ENCODE peak calls at places on chromosomes 6 and 20, in four cellular contexts. One of them, this sample, is unnamed.

GRCh38 chr20:45946149-45946970 is 11.9 kb downstream of the PCIF1 start:
- DNase-seq in body of pancreas: peak
- DNase-seq in activated T-cell treated with anti-CD3 and anti-CD28 coated beads, Interleukin-2, amount 50 U/mL, for 72 hours: no peak
- DNase-seq in AG20443: peak
- DNase-seq in this sample: no peak

GRCh38 chr20:45861157-45862075 is 4.0 kb downstream of the ZSWIM3 start:
- DNase-seq in body of pancreas: peak
- DNase-seq in activated T-cell treated with anti-CD3 and anti-CD28 coated beads, Interleukin-2, amount 50 U/mL, for 72 hours: no peak
- DNase-seq in AG20443: no peak
- DNase-seq in this sample: peak

GRCh38 chr6:82363368-82364086 is at the start of gene TPBG:
- DNase-seq in body of pancreas: peak
- DNase-seq in activated T-cell treated with anti-CD3 and anti-CD28 coated beads, Interleukin-2, amount 50 U/mL, for 72 hours: peak
- DNase-seq in AG20443: peak
- DNase-seq in this sample: peak

GRCh38 chr6:36368921-36369880 is 18.3 kb downstream of the ETV7 start:
- DNase-seq in body of pancreas: no peak
- DNase-seq in activated T-cell treated with anti-CD3 and anti-CD28 coated beads, Interleukin-2, amount 50 U/mL, for 72 hours: no peak
- DNase-seq in AG20443: peak
- DNase-seq in this sample: peak

GRCh38 chr6:149895702-149896310 is 2.1 kb downstream of the RAET1E start:
- DNase-seq in body of pancreas: peak
- DNase-seq in activated T-cell treated with anti-CD3 and anti-CD28 coated beads, Interleukin-2, amount 50 U/mL, for 72 hours: peak
- DNase-seq in AG20443: no peak
- DNase-seq in this sample: peak

GRCh38 chr20:14512856-14513255 is 175.4 kb upstream of the FLRT3 start:
- DNase-seq in body of pancreas: no peak
- DNase-seq in activated T-cell treated with anti-CD3 and anti-CD28 coated beads, Interleukin-2, amount 50 U/mL, for 72 hours: no peak
- DNase-seq in AG20443: no peak
- DNase-seq in this sample: no peak

GRCh38 chr20:62953167-62953838 is 794 bp downstream of the SLC17A9 start:
- DNase-seq in body of pancreas: no peak
- DNase-seq in activated T-cell treated with anti-CD3 and anti-CD28 coated beads, Interleukin-2, amount 50 U/mL, for 72 hours: no peak
- DNase-seq in AG20443: no peak
- DNase-seq in this sample: no peak

GRCh38 chr20:4108495-4109306 is 93.3 kb upstream of the RNF24 start:
- DNase-seq in body of pancreas: peak
- DNase-seq in activated T-cell treated with anti-CD3 and anti-CD28 coated beads, Interleukin-2, amount 50 U/mL, for 72 hours: peak
- DNase-seq in AG20443: peak
- DNase-seq in this sample: peak

GRCh38 chr20:17169575-17170136 is 57.2 kb upstream of the PCSK2 start:
- DNase-seq in body of pancreas: peak
- DNase-seq in activated T-cell treated with anti-CD3 and anti-CD28 coated beads, Interleukin-2, amount 50 U/mL, for 72 hours: no peak
- DNase-seq in AG20443: no peak
- DNase-seq in this sample: no peak

GRCh38 chr20:46222521-46223007 is 85.7 kb downstream of the CDH22 start:
- DNase-seq in body of pancreas: peak
- DNase-seq in activated T-cell treated with anti-CD3 and anti-CD28 coated beads, Interleukin-2, amount 50 U/mL, for 72 hours: no peak
- DNase-seq in AG20443: no peak
- DNase-seq in this sample: no peak

GRCh38 chr6:67328269-67328668 is 1306.8 kb upstream of the ADGRB3 start:
- DNase-seq in body of pancreas: no peak
- DNase-seq in activated T-cell treated with anti-CD3 and anti-CD28 coated beads, Interleukin-2, amount 50 U/mL, for 72 hours: no peak
- DNase-seq in AG20443: no peak
- DNase-seq in this sample: no peak

GRCh38 chr20:52800734-52801627 is 171.2 kb upstream of the TSHZ2 start:
- DNase-seq in body of pancreas: no peak
- DNase-seq in activated T-cell treated with anti-CD3 and anti-CD28 coated beads, Interleukin-2, amount 50 U/mL, for 72 hours: no peak
- DNase-seq in AG20443: peak
- DNase-seq in this sample: no peak

GRCh38 chr20:34874094-34874654 is 1.5 kb upstream of the GGT7 start:
- DNase-seq in body of pancreas: peak
- DNase-seq in activated T-cell treated with anti-CD3 and anti-CD28 coated beads, Interleukin-2, amount 50 U/mL, for 72 hours: peak
- DNase-seq in AG20443: peak
- DNase-seq in this sample: peak

GRCh38 chr6:152952045-152952444 is 30.8 kb downstream of the FBXO5 start:
- DNase-seq in body of pancreas: no peak
- DNase-seq in activated T-cell treated with anti-CD3 and anti-CD28 coated beads, Interleukin-2, amount 50 U/mL, for 72 hours: no peak
- DNase-seq in AG20443: peak
- DNase-seq in this sample: no peak

GRCh38 chr6:90859056-90859455 is 272.2 kb upstream of the MAP3K7 start:
- DNase-seq in body of pancreas: no peak
- DNase-seq in activated T-cell treated with anti-CD3 and anti-CD28 coated beads, Interleukin-2, amount 50 U/mL, for 72 hours: no peak
- DNase-seq in AG20443: peak
- DNase-seq in this sample: no peak

GRCh38 chr20:62615750-62616251 is 26.5 kb upstream of the SLCO4A1 start:
- DNase-seq in body of pancreas: no peak
- DNase-seq in activated T-cell treated with anti-CD3 and anti-CD28 coated beads, Interleukin-2, amount 50 U/mL, for 72 hours: no peak
- DNase-seq in AG20443: no peak
- DNase-seq in this sample: no peak

GRCh38 chr6:17831135-17831534 is 124.4 kb upstream of the NUP153 start:
- DNase-seq in body of pancreas: no peak
- DNase-seq in activated T-cell treated with anti-CD3 and anti-CD28 coated beads, Interleukin-2, amount 50 U/mL, for 72 hours: no peak
- DNase-seq in AG20443: peak
- DNase-seq in this sample: no peak

GRCh38 chr6:35970181-35970580 is 49.3 kb upstream of the SRPK1 start:
- DNase-seq in body of pancreas: no peak
- DNase-seq in activated T-cell treated with anti-CD3 and anti-CD28 coated beads, Interleukin-2, amount 50 U/mL, for 72 hours: no peak
- DNase-seq in AG20443: peak
- DNase-seq in this sample: peak

GRCh38 chr6:33621396-33622388 is 570 bp downstream of the ITPR3 start:
- DNase-seq in body of pancreas: peak
- DNase-seq in activated T-cell treated with anti-CD3 and anti-CD28 coated beads, Interleukin-2, amount 50 U/mL, for 72 hours: peak
- DNase-seq in AG20443: peak
- DNase-seq in this sample: peak

GRCh38 chr6:49332781-49333180 is 130.3 kb downstream of the MMUT start:
- DNase-seq in body of pancreas: no peak
- DNase-seq in activated T-cell treated with anti-CD3 and anti-CD28 coated beads, Interleukin-2, amount 50 U/mL, for 72 hours: no peak
- DNase-seq in AG20443: no peak
- DNase-seq in this sample: no peak

GRCh38 chr6:19121516-19121915 is 715.7 kb upstream of the ID4 start:
- DNase-seq in body of pancreas: no peak
- DNase-seq in activated T-cell treated with anti-CD3 and anti-CD28 coated beads, Interleukin-2, amount 50 U/mL, for 72 hours: no peak
- DNase-seq in AG20443: no peak
- DNase-seq in this sample: no peak

This sample was measured in Calu3.